ENCODE peak calls at places on chromosomes 5 and 9, in five cellular contexts. Y, O, J, Q and E are unnamed samples.

GRCh38 chr9:27528278-27528885 is 1.2 kb downstream of the MOB3B start:
- DNase-seq in Y (peak; percentile 23), J (peak; percentile 50), Q (peak; percentile 91), O (peak; percentile 86), E (peak; percentile 53)

GRCh38 chr5:55062039-55062779 is 38.2 kb downstream of the GZMK start:
- DNase-seq in O (no peak), Y (no peak), J (no peak), Q (no peak), E (no peak)

GRCh38 chr5:107253246-107253645 is 417.5 kb downstream of the EFNA5 start:
- DNase-seq in O (no peak), J (no peak), Y (no peak), Q (no peak), E (no peak)

GRCh38 chr5:137747848-137748247 is 6.3 kb downstream of the HNRNPA0 start:
- DNase-seq in Y (no peak), O (no peak), Q (no peak), J (no peak), E (no peak)

GRCh38 chr9:131084661-131085369 is 11.5 kb upstream of the AIF1L start:
- DNase-seq in Q (no peak), O (no peak), J (no peak), Y (no peak), E (no peak)

GRCh38 chr5:142547445-142548374 is 138.2 kb downstream of the FGF1 start:
- DNase-seq in O (no peak), Y (no peak), Q (no peak), J (no peak), E (no peak)

GRCh38 chr9:4020038-4020746 is 279.7 kb downstream of the GLIS3 start:
- DNase-seq in Y (no peak), J (no peak), Q (no peak), O (no peak), E (peak; percentile 29)

GRCh38 chr5:159174511-159175168 is 34.7 kb downstream of the RNF145 start:
- DNase-seq in J (no peak), Q (peak; percentile 63), Y (no peak), O (no peak), E (no peak)

GRCh38 chr5:141039061-141039460 is 12.1 kb upstream of the PCDHB1 start:
- DNase-seq in J (no peak), Y (no peak), Q (no peak), O (no peak), E (no peak)

GRCh38 chr5:173530547-173530946 is 85.9 kb downstream of the BOD1 start:
- DNase-seq in Q (peak; percentile 4), O (no peak), J (no peak), Y (no peak), E (no peak)

GRCh38 chr5:6900828-6901227 is 187.6 kb downstream of the TENT4A start:
- DNase-seq in Y (no peak), O (no peak), J (peak; percentile 18), Q (no peak), E (no peak)

GRCh38 chr9:127907867-127908659 is 8.7 kb upstream of the ST6GALNAC6 start:
- DNase-seq in O (no peak), Y (no peak), J (no peak), Q (no peak), E (no peak)

GRCh38 chr5:55407059-55407684 is 99.4 kb downstream of the MTREX start:
- DNase-seq in Q (peak; percentile 23), J (no peak), O (no peak), Y (no peak), E (peak; percentile 78)

GRCh38 chr9:30243467-30243866 is 2141.0 kb upstream of the ACO1 start:
- DNase-seq in Q (no peak), J (no peak), Y (no peak), O (no peak), E (no peak)

GRCh38 chr5:135451581-135452360 is at the start of gene TIFAB:
- DNase-seq in J (no peak), O (no peak), Y (no peak), Q (no peak), E (no peak)

GRCh38 chr5:41128291-41128690 is 57.1 kb upstream of the MROH2B start:
- DNase-seq in Y (no peak), Q (no peak), O (no peak), J (no peak), E (no peak)

GRCh38 chr5:91841423-91841822 is 458.3 kb upstream of the ARRDC3 start:
- DNase-seq in Y (no peak), O (no peak), Q (no peak), J (no peak), E (no peak)

GRCh38 chr5:9644630-9645029 is 14.5 kb upstream of the TAS2R1 start:
- DNase-seq in Q (peak; percentile 4), Y (no peak), J (no peak), O (no peak), E (no peak)

GRCh38 chr5:13591621-13592020 is 352.9 kb downstream of the DNAH5 start:
- DNase-seq in J (no peak), Y (no peak), Q (peak; percentile 91), O (no peak), E (peak; percentile 78)

GRCh38 chr5:101915559-101915958 is 380.5 kb downstream of the SLCO4C1 start:
- DNase-seq in J (no peak), Y (no peak), O (no peak), Q (no peak), E (no peak)

GRCh38 chr5:147805030-147805454 is 22.5 kb upstream of the JAKMIP2 start:
- DNase-seq in Q (no peak), J (no peak), O (no peak), Y (no peak), E (no peak)

GRCh38 chr9:89173072-89173471 is 5.5 kb downstream of the SHC3 start:
- DNase-seq in Y (no peak), O (no peak), J (no peak), Q (no peak), E (no peak)

GRCh38 chr5:396715-397032 is 46.3 kb upstream of the EXOC3 start:
- DNase-seq in O (peak; percentile 10), J (no peak), Q (no peak), Y (no peak), E (no peak)

GRCh38 chr9:78187763-78188495 is 47.9 kb upstream of the CEP78 start:
- DNase-seq in O (no peak), Q (no peak), Y (no peak), J (no peak), E (no peak)

GRCh38 chr9:108093773-108094675 is 604.5 kb upstream of the KLF4 start:
- DNase-seq in O (no peak), Q (peak; percentile 95), J (no peak), Y (no peak), E (peak; percentile 69)

GRCh38 chr5:173010547-173011464 is 27.2 kb downstream of the ATP6V0E1 start:
- DNase-seq in O (peak; percentile 43), Q (peak; percentile 5), J (peak; percentile 19), Y (no peak), E (peak; percentile 38)